ENCODE peak calls at places on chromosomes 13 and 19, in eight cellular contexts. One of them, this sample, is unnamed.

GRCh38 chr13:94121686-94122085 is 357.8 kb downstream of the DCT start:
- DNase-seq in T-helper 2 cell treated with Interferon-gamma antibody and Interleukin-4, amounts not matched to agents 5 μg/mL and 100 μg/mL, for 36 hours: no peak
- DNase-seq in NCI-H1092: no peak
- DNase-seq in left colon: no peak
- DNase-seq in effector memory CD4-positive, alpha-beta T cell: no peak
- DNase-seq in activated CD4-positive, alpha-beta T cell treated with anti-CD3 and anti-CD28 coated beads for 48 hours: no peak
- DNase-seq in activated naive CD4-positive, alpha-beta T cell: no peak
- DNase-seq in activated CD8-positive, alpha-beta memory T cell treated with anti-CD3 and anti-CD28 coated beads for 1 hour: no peak
- DNase-seq in this sample: no peak

GRCh38 chr19:15971217-15971616 is 22.4 kb downstream of the OR10H4 start:
- DNase-seq in effector memory CD4-positive, alpha-beta T cell: no peak
- DNase-seq in activated CD4-positive, alpha-beta T cell treated with anti-CD3 and anti-CD28 coated beads for 48 hours: no peak
- DNase-seq in NCI-H1092: no peak
- DNase-seq in activated naive CD4-positive, alpha-beta T cell: no peak
- DNase-seq in left colon: no peak
- DNase-seq in T-helper 2 cell treated with Interferon-gamma antibody and Interleukin-4, amounts not matched to agents 5 μg/mL and 100 μg/mL, for 36 hours: no peak
- DNase-seq in activated CD8-positive, alpha-beta memory T cell treated with anti-CD3 and anti-CD28 coated beads for 1 hour: no peak
- DNase-seq in this sample: no peak

GRCh38 chr13:75946746-75947397 is 310.7 kb downstream of the LMO7 start:
- DNase-seq in activated naive CD4-positive, alpha-beta T cell: no peak
- DNase-seq in NCI-H1092: no peak
- DNase-seq in left colon: no peak
- DNase-seq in T-helper 2 cell treated with Interferon-gamma antibody and Interleukin-4, amounts not matched to agents 5 μg/mL and 100 μg/mL, for 36 hours: no peak
- DNase-seq in effector memory CD4-positive, alpha-beta T cell: no peak
- DNase-seq in activated CD4-positive, alpha-beta T cell treated with anti-CD3 and anti-CD28 coated beads for 48 hours: no peak
- DNase-seq in activated CD8-positive, alpha-beta memory T cell treated with anti-CD3 and anti-CD28 coated beads for 1 hour: no peak
- DNase-seq in this sample: no peak

GRCh38 chr13:41384749-41385503 is 72.4 kb upstream of the RGCC start:
- DNase-seq in activated CD4-positive, alpha-beta T cell treated with anti-CD3 and anti-CD28 coated beads for 48 hours: no peak
- DNase-seq in left colon: no peak
- DNase-seq in activated naive CD4-positive, alpha-beta T cell: no peak
- DNase-seq in activated CD8-positive, alpha-beta memory T cell treated with anti-CD3 and anti-CD28 coated beads for 1 hour: no peak
- DNase-seq in effector memory CD4-positive, alpha-beta T cell: no peak
- DNase-seq in T-helper 2 cell treated with Interferon-gamma antibody and Interleukin-4, amounts not matched to agents 5 μg/mL and 100 μg/mL, for 36 hours: no peak
- DNase-seq in NCI-H1092: no peak
- DNase-seq in this sample: no peak

GRCh38 chr13:97366172-97366688 is 67.7 kb upstream of the RAP2A start:
- DNase-seq in activated naive CD4-positive, alpha-beta T cell: no peak
- DNase-seq in effector memory CD4-positive, alpha-beta T cell: no peak
- DNase-seq in activated CD4-positive, alpha-beta T cell treated with anti-CD3 and anti-CD28 coated beads for 48 hours: no peak
- DNase-seq in left colon: no peak
- DNase-seq in NCI-H1092: no peak
- DNase-seq in T-helper 2 cell treated with Interferon-gamma antibody and Interleukin-4, amounts not matched to agents 5 μg/mL and 100 μg/mL, for 36 hours: no peak
- DNase-seq in activated CD8-positive, alpha-beta memory T cell treated with anti-CD3 and anti-CD28 coated beads for 1 hour: no peak
- DNase-seq in this sample: no peak

GRCh38 chr13:114100446-114101320 is 31.7 kb downstream of the RASA3 start:
- DNase-seq in T-helper 2 cell treated with Interferon-gamma antibody and Interleukin-4, amounts not matched to agents 5 μg/mL and 100 μg/mL, for 36 hours: no peak
- DNase-seq in NCI-H1092: no peak
- DNase-seq in left colon: peak; percentile 38
- DNase-seq in effector memory CD4-positive, alpha-beta T cell: no peak
- DNase-seq in activated naive CD4-positive, alpha-beta T cell: no peak
- DNase-seq in activated CD8-positive, alpha-beta memory T cell treated with anti-CD3 and anti-CD28 coated beads for 1 hour: no peak
- DNase-seq in activated CD4-positive, alpha-beta T cell treated with anti-CD3 and anti-CD28 coated beads for 48 hours: no peak
- DNase-seq in this sample: no peak

GRCh38 chr13:73835138-73835721 is 299.0 kb downstream of the KLF12 start:
- DNase-seq in activated naive CD4-positive, alpha-beta T cell: no peak
- DNase-seq in effector memory CD4-positive, alpha-beta T cell: no peak
- DNase-seq in left colon: no peak
- DNase-seq in NCI-H1092: peak; percentile 40
- DNase-seq in activated CD8-positive, alpha-beta memory T cell treated with anti-CD3 and anti-CD28 coated beads for 1 hour: no peak
- DNase-seq in activated CD4-positive, alpha-beta T cell treated with anti-CD3 and anti-CD28 coated beads for 48 hours: no peak
- DNase-seq in T-helper 2 cell treated with Interferon-gamma antibody and Interleukin-4, amounts not matched to agents 5 μg/mL and 100 μg/mL, for 36 hours: no peak
- DNase-seq in this sample: no peak

GRCh38 chr13:29480893-29481525 is 114.5 kb downstream of the SLC7A1 start:
- DNase-seq in effector memory CD4-positive, alpha-beta T cell: no peak
- DNase-seq in left colon: no peak
- DNase-seq in T-helper 2 cell treated with Interferon-gamma antibody and Interleukin-4, amounts not matched to agents 5 μg/mL and 100 μg/mL, for 36 hours: no peak
- DNase-seq in activated CD4-positive, alpha-beta T cell treated with anti-CD3 and anti-CD28 coated beads for 48 hours: no peak
- DNase-seq in activated CD8-positive, alpha-beta memory T cell treated with anti-CD3 and anti-CD28 coated beads for 1 hour: no peak
- DNase-seq in NCI-H1092: no peak
- DNase-seq in activated naive CD4-positive, alpha-beta T cell: no peak
- DNase-seq in this sample: no peak

GRCh38 chr13:111431241-111431640 is 110.8 kb downstream of the TEX29 start:
- DNase-seq in activated CD4-positive, alpha-beta T cell treated with anti-CD3 and anti-CD28 coated beads for 48 hours: no peak
- DNase-seq in left colon: no peak
- DNase-seq in T-helper 2 cell treated with Interferon-gamma antibody and Interleukin-4, amounts not matched to agents 5 μg/mL and 100 μg/mL, for 36 hours: no peak
- DNase-seq in activated naive CD4-positive, alpha-beta T cell: no peak
- DNase-seq in activated CD8-positive, alpha-beta memory T cell treated with anti-CD3 and anti-CD28 coated beads for 1 hour: no peak
- DNase-seq in NCI-H1092: peak; percentile 47
- DNase-seq in effector memory CD4-positive, alpha-beta T cell: no peak
- DNase-seq in this sample: no peak

GRCh38 chr13:112103971-112104872 is 37.3 kb downstream of the SOX1 start:
- DNase-seq in activated naive CD4-positive, alpha-beta T cell: no peak
- DNase-seq in NCI-H1092: no peak
- DNase-seq in activated CD8-positive, alpha-beta memory T cell treated with anti-CD3 and anti-CD28 coated beads for 1 hour: no peak
- DNase-seq in left colon: no peak
- DNase-seq in activated CD4-positive, alpha-beta T cell treated with anti-CD3 and anti-CD28 coated beads for 48 hours: no peak
- DNase-seq in effector memory CD4-positive, alpha-beta T cell: no peak
- DNase-seq in T-helper 2 cell treated with Interferon-gamma antibody and Interleukin-4, amounts not matched to agents 5 μg/mL and 100 μg/mL, for 36 hours: no peak
- DNase-seq in this sample: no peak

GRCh38 chr19:51599084-51599483 is 28.0 kb downstream of the ZNF175 start:
- DNase-seq in activated naive CD4-positive, alpha-beta T cell: no peak
- DNase-seq in activated CD4-positive, alpha-beta T cell treated with anti-CD3 and anti-CD28 coated beads for 48 hours: no peak
- DNase-seq in activated CD8-positive, alpha-beta memory T cell treated with anti-CD3 and anti-CD28 coated beads for 1 hour: no peak
- DNase-seq in NCI-H1092: no peak
- DNase-seq in effector memory CD4-positive, alpha-beta T cell: no peak
- DNase-seq in T-helper 2 cell treated with Interferon-gamma antibody and Interleukin-4, amounts not matched to agents 5 μg/mL and 100 μg/mL, for 36 hours: no peak
- DNase-seq in left colon: no peak
- DNase-seq in this sample: no peak

GRCh38 chr13:20101467-20102316 is 59.2 kb downstream of the GJA3 start:
- DNase-seq in activated CD4-positive, alpha-beta T cell treated with anti-CD3 and anti-CD28 coated beads for 48 hours: no peak
- DNase-seq in T-helper 2 cell treated with Interferon-gamma antibody and Interleukin-4, amounts not matched to agents 5 μg/mL and 100 μg/mL, for 36 hours: no peak
- DNase-seq in activated CD8-positive, alpha-beta memory T cell treated with anti-CD3 and anti-CD28 coated beads for 1 hour: no peak
- DNase-seq in effector memory CD4-positive, alpha-beta T cell: no peak
- DNase-seq in NCI-H1092: peak; percentile 3
- DNase-seq in activated naive CD4-positive, alpha-beta T cell: no peak
- DNase-seq in left colon: no peak
- DNase-seq in this sample: no peak

GRCh38 chr13:51945149-51945548 is 66.1 kb downstream of the ATP7B start:
- DNase-seq in effector memory CD4-positive, alpha-beta T cell: no peak
- DNase-seq in NCI-H1092: no peak
- DNase-seq in activated CD4-positive, alpha-beta T cell treated with anti-CD3 and anti-CD28 coated beads for 48 hours: no peak
- DNase-seq in T-helper 2 cell treated with Interferon-gamma antibody and Interleukin-4, amounts not matched to agents 5 μg/mL and 100 μg/mL, for 36 hours: no peak
- DNase-seq in activated naive CD4-positive, alpha-beta T cell: no peak
- DNase-seq in activated CD8-positive, alpha-beta memory T cell treated with anti-CD3 and anti-CD28 coated beads for 1 hour: no peak
- DNase-seq in left colon: no peak
- DNase-seq in this sample: no peak

GRCh38 chr19:55540619-55541018 is 3.7 kb upstream of the SBK2 start:
- DNase-seq in activated CD4-positive, alpha-beta T cell treated with anti-CD3 and anti-CD28 coated beads for 48 hours: no peak
- DNase-seq in activated CD8-positive, alpha-beta memory T cell treated with anti-CD3 and anti-CD28 coated beads for 1 hour: no peak
- DNase-seq in T-helper 2 cell treated with Interferon-gamma antibody and Interleukin-4, amounts not matched to agents 5 μg/mL and 100 μg/mL, for 36 hours: no peak
- DNase-seq in activated naive CD4-positive, alpha-beta T cell: no peak
- DNase-seq in NCI-H1092: no peak
- DNase-seq in left colon: no peak
- DNase-seq in effector memory CD4-positive, alpha-beta T cell: no peak
- DNase-seq in this sample: no peak

GRCh38 chr19:52142001-52142595 is 2.4 kb upstream of the ZNF616 start:
- DNase-seq in left colon: no peak
- DNase-seq in effector memory CD4-positive, alpha-beta T cell: no peak
- DNase-seq in activated CD4-positive, alpha-beta T cell treated with anti-CD3 and anti-CD28 coated beads for 48 hours: no peak
- DNase-seq in activated CD8-positive, alpha-beta memory T cell treated with anti-CD3 and anti-CD28 coated beads for 1 hour: no peak
- DNase-seq in NCI-H1092: no peak
- DNase-seq in activated naive CD4-positive, alpha-beta T cell: no peak
- DNase-seq in T-helper 2 cell treated with Interferon-gamma antibody and Interleukin-4, amounts not matched to agents 5 μg/mL and 100 μg/mL, for 36 hours: no peak
- DNase-seq in this sample: no peak

GRCh38 chr13:75418997-75419396 is 63.0 kb downstream of the TBC1D4 start:
- DNase-seq in activated CD4-positive, alpha-beta T cell treated with anti-CD3 and anti-CD28 coated beads for 48 hours: no peak
- DNase-seq in NCI-H1092: no peak
- DNase-seq in left colon: no peak
- DNase-seq in activated naive CD4-positive, alpha-beta T cell: no peak
- DNase-seq in activated CD8-positive, alpha-beta memory T cell treated with anti-CD3 and anti-CD28 coated beads for 1 hour: no peak
- DNase-seq in T-helper 2 cell treated with Interferon-gamma antibody and Interleukin-4, amounts not matched to agents 5 μg/mL and 100 μg/mL, for 36 hours: no peak
- DNase-seq in effector memory CD4-positive, alpha-beta T cell: no peak
- DNase-seq in this sample: no peak

GRCh38 chr13:74443623-74444022 is 309.4 kb upstream of the KLF12 start:
- DNase-seq in activated CD4-positive, alpha-beta T cell treated with anti-CD3 and anti-CD28 coated beads for 48 hours: no peak
- DNase-seq in activated CD8-positive, alpha-beta memory T cell treated with anti-CD3 and anti-CD28 coated beads for 1 hour: no peak
- DNase-seq in left colon: no peak
- DNase-seq in effector memory CD4-positive, alpha-beta T cell: no peak
- DNase-seq in T-helper 2 cell treated with Interferon-gamma antibody and Interleukin-4, amounts not matched to agents 5 μg/mL and 100 μg/mL, for 36 hours: no peak
- DNase-seq in activated naive CD4-positive, alpha-beta T cell: no peak
- DNase-seq in NCI-H1092: no peak
- DNase-seq in this sample: no peak

This sample was measured in stimulated activated naive CD8-positive, alpha-beta T cell treated with anti-CD3 and anti-CD28 coated beads, Interleukin-15, Interleukin-2, amounts not matched to agents 100 U/mL and 50 U/mL, for 24 hours.